ENCODE peak calls at places on chromosomes 5 and 9, in six cellular contexts. C, V, F, Q, N and S are unnamed samples.

GRCh38 chr9:33742519-33742918 is 52.8 kb upstream of the PRSS3 start:
- DNase-seq in C (no peak), V (no peak), F (no peak), Q (no peak), N (peak; percentile 44), S (no peak)

GRCh38 chr9:136665111-136665703 is 2.5 kb downstream of the EGFL7 start:
- DNase-seq in C (no peak), V (no peak), F (peak; percentile 92), Q (no peak), N (no peak), S (no peak)

GRCh38 chr5:38167562-38167996 is 90.8 kb upstream of the EGFLAM start:
- DNase-seq in C (no peak), V (no peak), F (no peak), Q (no peak), N (no peak), S (no peak)

GRCh38 chr9:122005597-122005996 is 87.5 kb downstream of the TTLL11 start:
- DNase-seq in C (no peak), V (no peak), F (peak; percentile 54), Q (peak; percentile 41), N (peak; percentile 44), S (no peak)

GRCh38 chr5:126430631-126431030 is 7.4 kb downstream of the GRAMD2B start:
- DNase-seq in C (no peak), V (no peak), F (no peak), Q (no peak), N (no peak), S (no peak)

GRCh38 chr5:623531-623930 is 11.4 kb downstream of the CEP72 start:
- DNase-seq in C (no peak), V (no peak), F (no peak), Q (no peak), N (no peak), S (no peak)

GRCh38 chr5:113776832-113777525 is 263.5 kb downstream of the YTHDC2 start:
- DNase-seq in C (no peak), V (peak; percentile 61), F (no peak), Q (no peak), N (peak; percentile 31), S (no peak)

GRCh38 chr9:71725590-71726338 is 42.5 kb downstream of the CEMIP2 start:
- DNase-seq in C (no peak), V (no peak), F (no peak), Q (peak; percentile 90), N (peak; percentile 40), S (no peak)

GRCh38 chr9:131773911-131774379 is 34.1 kb upstream of the RAPGEF1 start:
- DNase-seq in C (peak; percentile 45), V (peak; percentile 68), F (no peak), Q (peak; percentile 65), N (peak; percentile 60), S (peak; percentile 41)

GRCh38 chr9:135372036-135372435 is 107.5 kb upstream of the PPP1R26 start:
- DNase-seq in C (no peak), V (no peak), F (no peak), Q (no peak), N (no peak), S (no peak)
- TF ChIP-seq CTCF in C (no peak), V (no peak), F (no peak), Q (no peak), N (no peak), S (no peak)

GRCh38 chr9:109859447-109859846 is 79.4 kb downstream of the PALM2AKAP2 start:
- DNase-seq in C (no peak), V (no peak), F (no peak), Q (no peak), N (no peak), S (no peak)
- TF ChIP-seq CTCF in C (no peak), V (peak; percentile 14), F (peak; percentile 44), Q (peak; percentile 30), N (no peak), S (peak; percentile 13)

GRCh38 chr9:79257671-79258410 is 313.9 kb upstream of the TLE4 start:
- DNase-seq in C (no peak), V (no peak), F (no peak), Q (no peak), N (no peak), S (no peak)

GRCh38 chr9:79256691-79257213 is 315.0 kb upstream of the TLE4 start:
- DNase-seq in C (no peak), V (no peak), F (no peak), Q (peak; percentile 43), N (no peak), S (no peak)

GRCh38 chr9:79257215-79257614 is 314.6 kb upstream of the TLE4 start:
- DNase-seq in C (no peak), V (no peak), F (no peak), Q (no peak), N (peak; percentile 1), S (no peak)

GRCh38 chr9:79255681-79256080 is 316.1 kb upstream of the TLE4 start:
- DNase-seq in C (no peak), V (no peak), F (no peak), Q (no peak), N (no peak), S (no peak)

DNA sequence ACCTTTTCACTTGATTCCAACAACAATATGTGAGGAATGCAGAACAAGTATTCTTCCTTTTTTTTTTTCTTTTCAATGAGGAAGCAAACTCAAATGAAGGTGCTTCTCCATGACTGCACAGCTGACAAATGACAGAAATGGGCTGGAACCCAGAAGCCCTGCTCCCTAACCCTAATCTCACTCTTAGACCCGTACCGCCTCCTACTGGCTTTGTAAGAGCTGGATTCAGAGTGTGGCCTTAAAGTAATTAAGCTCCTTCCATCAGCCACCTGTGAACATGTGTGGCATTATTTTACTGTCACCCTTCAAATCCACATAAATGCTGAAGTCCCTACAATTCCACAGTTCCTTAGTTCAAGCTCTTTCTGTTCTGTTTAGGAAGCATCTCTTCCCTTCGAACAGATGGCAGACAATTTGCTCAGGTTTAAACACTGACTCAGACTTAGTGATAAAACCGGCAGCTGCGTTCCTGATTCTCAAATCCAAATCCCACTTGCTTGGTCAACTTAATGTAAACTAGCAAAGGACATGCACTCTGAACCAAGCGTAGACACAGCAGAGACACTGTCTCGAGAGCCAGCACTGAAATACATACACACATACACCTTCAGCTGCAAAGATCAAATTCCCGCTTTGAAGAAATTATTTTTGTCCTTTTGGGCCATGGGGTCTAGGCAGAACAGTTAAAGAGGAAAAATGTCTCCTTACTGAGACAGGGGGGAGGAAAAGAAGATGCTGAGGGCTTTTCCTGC is 316.7 kb upstream of the TLE4 start:
- DNase-seq in C (no peak), V (no peak), F (no peak), Q (peak; percentile 70), N (no peak), S (no peak)
- TF ChIP-seq CTCF in C (no peak), V (no peak), F (peak; percentile 36), Q (peak; percentile 29), N (no peak), S (peak; percentile 12)

GRCh38 chr5:145699846-145700245 is 135.3 kb downstream of the PRELID2 start:
- DNase-seq in C (no peak), V (no peak), F (no peak), Q (no peak), N (no peak), S (no peak)

GRCh38 chr5:145701404-145701803 is 133.7 kb downstream of the PRELID2 start:
- DNase-seq in C (no peak), V (no peak), F (no peak), Q (no peak), N (no peak), S (no peak)

GRCh38 chr5:145697251-145698016 is 137.7 kb downstream of the PRELID2 start:
- DNase-seq in C (no peak), V (peak; percentile 50), F (peak; percentile 24), Q (peak; percentile 49), N (peak; percentile 54), S (peak; percentile 25)
- TF ChIP-seq CTCF in C (no peak), V (peak; percentile 50), F (peak; percentile 59), Q (peak; percentile 47), N (peak; percentile 55), S (peak; percentile 60)